ENCODE peak calls at places on chromosomes 5 and 9, in five cellular contexts. P is dermis microvascular lymphatic vessel endothelial cell; X is stimulated activated CD4-positive, alpha-beta T cell treated with anti-CD3 and anti-CD28 coated beads, Interleukin-15, amount 100 ng/mL, for 1 hour; O is fibroblast of the aortic adventitia; W is activated T-cell treated with anti-CD3 and anti-CD28 coated beads for 1 hour. J is an unnamed sample.
A peak's percentile ranks its signal among the peaks of the same experiment; 100 is the strongest.

GRCh38 chr9:95070549-95071021 is 246.9 kb downstream of the FANCC start:
- DNase-seq in P (no peak), X (no peak), O (no peak), W (no peak), J (no peak)

GRCh38 chr5:32531885-32532520 is 53.4 kb upstream of the SUB1 start:
- DNase-seq in P (peak; percentile 78), X (peak; percentile 13), O (peak; percentile 45), W (peak; percentile 35), J (no peak)

GRCh38 chr9:87065981-87066380 is 118.7 kb upstream of the GAS1 start:
- DNase-seq in P (no peak), X (no peak), O (peak; percentile 39), W (no peak), J (no peak)

GRCh38 chr9:96738147-96739027 is 39.5 kb downstream of the ZNF510 start:
- DNase-seq in P (no peak), X (no peak), O (no peak), W (no peak), J (no peak)

GRCh38 chr5:115599502-115599901 is 2.8 kb downstream of the TICAM2 start:
- DNase-seq in P (no peak), X (no peak), O (peak; percentile 70), W (no peak), J (no peak)

GRCh38 chr5:81768960-81769452 is 18.1 kb upstream of the SSBP2 start:
- DNase-seq in P (peak; percentile 98), X (no peak), O (peak; percentile 80), W (no peak), J (no peak)

GRCh38 chr5:38595149-38595725 is 38.8 kb upstream of the LIFR start:
- DNase-seq in P (peak; percentile 10), X (no peak), O (peak; percentile 79), W (no peak), J (peak; percentile 35)

GRCh38 chr5:165328856-165329255 is 1823.4 kb downstream of the MAT2B start:
- DNase-seq in P (no peak), X (no peak), O (peak; percentile 39), W (no peak), J (no peak)

GRCh38 chr5:163766936-163767670 is 261.7 kb downstream of the MAT2B start:
- DNase-seq in P (peak; percentile 90), X (no peak), O (peak; percentile 53), W (no peak), J (no peak)

J was measured in keratinocyte.